ENCODE peak calls at places on chromosomes 16 and 17, in five cellular contexts. T is body of pancreas, K is foreskin fibroblast, L is adrenal gland, C is AG09309. B is an unnamed sample.

GRCh38 chr17:144936-145670 is 7.7 kb downstream of the SCGB1C2 start:
- DNase-seq in T (no peak), K (no peak), L (peak), C (no peak), B (no peak)

GRCh38 chr16:28097500-28097899 is 34.0 kb upstream of the GSG1L start:
- DNase-seq in T (no peak), K (no peak), L (no peak), C (no peak), B (no peak)

GRCh38 chr17:3893003-3893719 is at the start of gene CAMKK1:
- DNase-seq in T (peak), K (peak), L (peak), C (no peak), B (no peak)

GRCh38 chr17:19311421-19312215 is 50.9 kb downstream of the B9D1 start:
- DNase-seq in T (no peak), K (peak), L (no peak), C (no peak), B (no peak)

GRCh38 chr17:75086496-75087181 is 1.1 kb upstream of the SLC16A5 start:
- DNase-seq in T (no peak), K (no peak), L (no peak), C (no peak), B (no peak)

GRCh38 chr17:78176548-78177025 is 8.2 kb downstream of the SYNGR2 start:
- DNase-seq in T (peak), K (peak), L (peak), C (no peak), B (no peak)

GRCh38 chr16:57637424-57637823 is 9.0 kb downstream of the ADGRG1 start:
- DNase-seq in T (no peak), K (no peak), L (peak), C (no peak), B (no peak)

GRCh38 chr17:29012535-29012934 is 6.7 kb upstream of the SEZ6 start:
- DNase-seq in T (no peak), K (no peak), L (no peak), C (no peak), B (no peak)

GRCh38 chr16:4517812-4518211 is 20.8 kb downstream of the CDIP1 start:
- DNase-seq in T (no peak), K (peak), L (no peak), C (no peak), B (no peak)

GRCh38 chr16:11034005-11034404 is 89.6 kb downstream of the CLEC16A start:
- DNase-seq in T (no peak), K (peak), L (no peak), C (peak), B (no peak)

GRCh38 chr17:47968836-47969235 is 2.1 kb upstream of the CDK5RAP3 start:
- DNase-seq in T (no peak), K (no peak), L (no peak), C (no peak), B (no peak)

GRCh38 chr16:89261691-89262563 is 44.4 kb downstream of the ZNF778 start:
- DNase-seq in T (no peak), K (peak), L (no peak), C (no peak), B (no peak)

GRCh38 chr17:8837438-8838075 is 29.9 kb downstream of the PIK3R6 start:
- DNase-seq in T (peak), K (no peak), L (peak), C (no peak), B (no peak)

GRCh38 chr16:17359778-17360177 is 111.0 kb downstream of the XYLT1 start:
- DNase-seq in T (no peak), K (peak), L (no peak), C (peak), B (no peak)

GRCh38 chr16:77636615-77637014 is 85.7 kb upstream of the NUDT7 start:
- DNase-seq in T (no peak), K (no peak), L (no peak), C (no peak), B (no peak)

GRCh38 chr17:63274156-63274555 is 171.9 kb downstream of the CYB561 start:
- DNase-seq in T (no peak), K (peak), L (no peak), C (no peak), B (no peak)

GRCh38 chr16:4511441-4512082 is 27.0 kb downstream of the CDIP1 start:
- DNase-seq in T (peak), K (peak), L (peak), C (no peak), B (no peak)

GRCh38 chr16:72997141-72997542 is 50.8 kb downstream of the ZFHX3 start:
- DNase-seq in T (peak), K (peak), L (no peak), C (no peak), B (no peak)

GRCh38 chr17:29980261-29980660 is 38.8 kb downstream of the EFCAB5 start:
- DNase-seq in T (no peak), K (peak), L (no peak), C (no peak), B (no peak)

GRCh38 chr17:50917418-50917743 is 51.2 kb upstream of the TOB1 start:
- DNase-seq in T (no peak), K (no peak), L (no peak), C (no peak), B (no peak)

GRCh38 chr16:89123831-89124100 is 30.1 kb downstream of the ACSF3 start:
- DNase-seq in T (no peak), K (no peak), L (no peak), C (no peak), B (no peak)

GRCh38 chr16:10941127-10941933 is 938 bp downstream of the DEXI start:
- DNase-seq in T (no peak), K (peak), L (no peak), C (no peak), B (no peak)

GRCh38 chr17:78933959-78934568 is 8.9 kb upstream of the TIMP2 start:
- DNase-seq in T (peak), K (peak), L (peak), C (peak), B (peak)

GRCh38 chr16:1445518-1446197 is 1.3 kb upstream of the CCDC154 start:
- DNase-seq in T (no peak), K (no peak), L (no peak), C (no peak), B (no peak)

GRCh38 chr16:3982216-3982615 is 101.7 kb upstream of the CREBBP start:
- DNase-seq in T (no peak), K (no peak), L (no peak), C (no peak), B (no peak)

GRCh38 chr17:5516060-5516792 is 29.9 kb downstream of the MIS12 start:
- DNase-seq in T (no peak), K (peak), L (no peak), C (peak), B (peak)

GRCh38 chr17:57080708-57081107 is 4.3 kb upstream of the AKAP1 start:
- DNase-seq in T (no peak), K (peak), L (no peak), C (no peak), B (no peak)

GRCh38 chr17:30379303-30380105 is 777 bp downstream of the CPD start:
- DNase-seq in T (peak), K (peak), L (no peak), C (no peak), B (no peak)

GRCh38 chr17:14407541-14407940 is 106.7 kb downstream of the HS3ST3B1 start:
- DNase-seq in T (no peak), K (no peak), L (no peak), C (no peak), B (no peak)

GRCh38 chr17:51650772-51651171 is 390.4 kb downstream of the UTP18 start:
- DNase-seq in T (no peak), K (no peak), L (no peak), C (no peak), B (no peak)

GRCh38 chr16:15900901-15901465 is 12.6 kb upstream of the CEP20 start:
- DNase-seq in T (no peak), K (no peak), L (no peak), C (no peak), B (no peak)

GRCh38 chr17:2691069-2691871 is 20.3 kb downstream of the CLUH start:
- DNase-seq in T (peak), K (no peak), L (peak), C (no peak), B (no peak)

GRCh38 chr16:57522960-57523359 is 13.4 kb downstream of the CCDC102A start:
- DNase-seq in T (no peak), K (no peak), L (no peak), C (no peak), B (no peak)

GRCh38 chr16:13471478-13471877 is 448.5 kb upstream of the ERCC4 start:
- DNase-seq in T (no peak), K (no peak), L (no peak), C (no peak), B (no peak)

GRCh38 chr16:84087461-84088151 is 29.1 kb downstream of the MBTPS1 start:
- DNase-seq in T (no peak), K (no peak), L (no peak), C (no peak), B (no peak)

DNA sequence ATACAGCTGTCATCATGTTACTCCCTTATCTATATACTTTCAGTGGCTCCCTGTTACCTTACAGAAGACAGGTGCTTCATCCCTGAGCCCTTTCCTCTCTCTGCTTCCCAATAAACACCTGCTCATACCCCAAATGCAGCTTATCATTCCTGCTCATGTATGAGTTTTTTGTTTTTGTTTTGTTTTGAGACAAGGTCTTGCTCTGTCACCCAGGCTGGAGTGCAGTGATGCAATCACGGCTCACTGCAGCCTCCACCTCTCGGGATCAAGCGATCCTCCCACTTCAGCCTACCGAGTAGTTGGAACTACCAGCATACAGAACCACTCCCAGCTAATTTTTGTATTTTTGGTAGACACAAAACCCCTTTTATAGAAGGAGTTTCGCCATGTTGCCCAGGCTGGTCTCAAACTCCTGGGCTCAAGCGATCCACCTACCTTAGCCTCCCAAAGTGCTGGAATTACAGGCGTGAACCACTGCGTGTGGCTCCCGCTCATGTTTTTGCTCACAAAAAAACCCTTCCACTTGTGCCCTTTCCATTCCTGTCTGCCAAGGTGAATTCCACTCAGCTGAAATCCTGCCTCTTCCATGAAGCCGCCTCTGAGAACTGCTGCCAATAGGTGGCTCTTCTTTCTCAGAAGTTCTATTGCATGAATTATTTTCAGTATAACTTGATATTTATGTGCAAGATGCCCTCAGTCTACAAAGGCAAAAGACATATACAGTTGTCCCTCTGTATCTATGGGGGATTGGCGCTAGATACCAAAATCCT is 7.9 kb upstream of the RNF157 start:
- DNase-seq in T (no peak), K (peak), L (peak), C (no peak), B (no peak)
- TF ChIP-seq CTCF in T (no peak), K (peak), L (no peak), C (no peak), B (peak)

DNA sequence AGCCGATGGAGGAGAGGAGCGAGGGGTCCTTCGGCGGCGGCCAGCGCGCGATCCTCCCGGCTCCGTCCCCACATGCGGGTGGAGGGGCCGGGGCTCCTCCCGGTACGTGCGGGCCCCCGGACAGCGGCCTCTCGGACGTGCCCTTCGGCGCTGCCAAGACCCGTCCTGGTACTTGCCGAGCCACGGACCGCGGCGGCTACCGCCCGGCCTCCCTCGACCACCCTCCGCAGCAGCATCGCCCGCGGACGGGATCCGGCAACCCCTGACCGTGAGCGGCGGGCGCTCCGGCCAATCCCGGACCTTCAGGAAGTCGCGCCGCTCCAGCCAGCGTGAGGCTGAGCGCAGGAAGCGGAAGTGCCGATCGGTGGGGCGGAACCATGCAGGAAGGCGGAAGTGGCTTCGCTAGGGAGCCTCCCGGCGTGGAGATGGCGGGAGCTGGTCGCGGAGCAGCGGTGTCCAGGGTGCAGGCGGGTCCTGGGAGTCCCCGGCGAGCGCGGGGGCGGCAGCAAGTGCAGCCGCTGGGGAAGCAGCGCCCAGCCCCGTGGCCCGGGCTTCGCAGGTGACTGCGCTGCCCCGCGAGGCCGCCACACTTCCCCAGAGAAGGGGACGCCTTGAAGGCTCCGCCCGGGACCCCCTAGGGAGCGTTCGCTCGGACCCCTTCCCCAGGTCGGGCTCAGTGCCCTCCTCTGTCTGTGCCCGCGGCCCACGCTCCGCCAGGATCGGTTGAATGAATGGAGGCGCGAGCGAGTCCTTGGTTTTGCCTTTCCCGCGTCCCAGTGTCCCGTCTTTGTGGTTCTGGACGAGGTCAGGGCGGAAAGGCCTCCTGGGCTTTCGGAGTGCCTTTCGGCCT is at the start of the genes CCDC137 and OXLD1:
- DNase-seq in T (peak), K (peak), L (peak), C (peak), B (peak)
- H3K4me3 ChIP-seq in T (peak), K (peak), L (peak), C (peak), B (peak)

GRCh38 chr17:76528528-76529223 is 8.8 kb downstream of the CYGB start:
- DNase-seq in T (no peak), K (peak), L (no peak), C (no peak), B (no peak)
- TF ChIP-seq CTCF in T (no peak), K (no peak), L (no peak), C (no peak), B (peak)

GRCh38 chr16:31487076-31487719 is 4.3 kb downstream of the SLC5A2 start:
- DNase-seq in T (no peak), K (no peak), L (no peak), C (no peak), B (no peak)
- H3K4me3 ChIP-seq in T (no peak), K (peak), L (no peak), C (peak), B (peak)

GRCh38 chr16:31333686-31334649 is 21.0 kb upstream of the ITGAX start:
- DNase-seq in T (no peak), K (peak), L (no peak), C (no peak), B (no peak)
- TF ChIP-seq CTCF in T (no peak), K (no peak), L (no peak), C (peak), B (peak)

B was measured in epithelial cell of proximal tubule.